ENCODE peak calls at places on chromosomes 6 and 20, in five cellular contexts. T is germinal center; P is activated CD4-positive, CD25-positive, alpha-beta regulatory T cell; W is IMR-90; G is dorsolateral prefrontal cortex. I is an unnamed sample.

GRCh38 chr6:1406306-1407058 is 17.1 kb downstream of the FOXF2 start:
- DNase-seq in P (no peak), W (peak), T (no peak), G (no peak), I (no peak)

GRCh38 chr6:144094731-144095133 is 641 bp downstream of the SF3B5 start:
- DNase-seq in W (no peak), P (no peak), T (no peak), G (no peak), I (no peak)

GRCh38 chr20:60100780-60101179 is 142.6 kb downstream of the CDH26 start:
- DNase-seq in G (no peak), P (no peak), W (no peak), T (no peak), I (no peak)

GRCh38 chr6:80433010-80433665 is 326.7 kb downstream of the BCKDHB start:
- DNase-seq in W (no peak), G (no peak), P (no peak), T (no peak), I (no peak)

GRCh38 chr20:58930496-58930895 is 50.6 kb upstream of the NELFCD start:
- DNase-seq in P (no peak), T (no peak), W (no peak), G (no peak), I (no peak)

GRCh38 chr6:135188718-135189117 is 7.6 kb downstream of the MYB start:
- DNase-seq in W (no peak), G (no peak), P (no peak), T (no peak), I (no peak)

GRCh38 chr6:168884646-168885086 is 369.0 kb downstream of the THBS2 start:
- DNase-seq in G (peak), W (peak), P (peak), T (peak), I (peak)

GRCh38 chr6:44223471-44224153 is at the start of gene SLC29A1:
- DNase-seq in P (peak), G (peak), W (peak), T (peak), I (peak)

GRCh38 chr6:169409742-169410312 is 156.2 kb upstream of the THBS2 start:
- DNase-seq in G (no peak), W (no peak), P (no peak), T (no peak), I (no peak)

GRCh38 chr6:127343753-127344659 is 597 bp upstream of the ECHDC1 start:
- DNase-seq in P (no peak), G (no peak), T (peak), W (peak), I (no peak)

GRCh38 chr6:122315842-122316241 is 83.6 kb upstream of the HSF2 start:
- DNase-seq in P (no peak), G (no peak), T (no peak), W (no peak), I (no peak)

GRCh38 chr6:155985660-155986138 is 530.1 kb upstream of the NOX3 start:
- DNase-seq in W (no peak), P (no peak), G (peak), T (no peak), I (no peak)

GRCh38 chr6:38034269-38034914 is 214.9 kb downstream of the ZFAND3 start:
- DNase-seq in P (no peak), T (peak), W (peak), G (no peak), I (no peak)

GRCh38 chr20:49328790-49329189 is 50.9 kb upstream of the ZNFX1 start:
- DNase-seq in G (no peak), T (no peak), W (no peak), P (no peak), I (no peak)

GRCh38 chr6:121934461-121934860 is 465.0 kb upstream of the HSF2 start:
- DNase-seq in P (no peak), G (no peak), T (no peak), W (no peak), I (no peak)

GRCh38 chr6:98672681-98673475 is 161.5 kb upstream of the POU3F2 start:
- DNase-seq in T (no peak), G (no peak), P (no peak), W (no peak), I (no peak)

I was measured in retina.